ENCODE peak calls at places on chromosome 4, in six cellular contexts. K is heart right ventricle, L is left lung, E is cardiac muscle cell, O is IMR-90, T is progenitor cell of endocrine pancreas. J is an unnamed sample.

GRCh38 chr4:100302061-100303026 is 112.1 kb upstream of the DDIT4L start:
- DNase-seq in K (no peak), E (peak), L (no peak), T (no peak), O (no peak), J (no peak)

GRCh38 chr4:11505225-11505971 is 76.7 kb upstream of the HS3ST1 start:
- DNase-seq in O (no peak), E (peak), L (no peak), K (no peak), T (no peak), J (no peak)

GRCh38 chr4:16852168-16852567 is 46.3 kb downstream of the LDB2 start:
- DNase-seq in O (peak), L (no peak), E (no peak), T (no peak), K (no peak), J (no peak)

GRCh38 chr4:154916068-154916467 is 135.0 kb downstream of the RBM46 start:
- DNase-seq in O (no peak), L (no peak), K (no peak), E (no peak), T (no peak), J (no peak)

GRCh38 chr4:673349-674091 is 556 bp downstream of the ATP5ME start:
- DNase-seq in O (no peak), T (no peak), K (peak), L (peak), E (peak), J (no peak)

GRCh38 chr4:138981930-138982390 is 33.6 kb upstream of the NOCT start:
- DNase-seq in T (no peak), K (peak), L (no peak), E (peak), O (peak), J (peak)

GRCh38 chr4:140240237-140240636 is 86.3 kb upstream of the MAML3 start:
- DNase-seq in T (no peak), E (no peak), K (no peak), O (no peak), L (no peak), J (no peak)

GRCh38 chr4:104436542-104436941 is 58.2 kb downstream of the CXXC4 start:
- DNase-seq in K (no peak), O (no peak), E (no peak), T (no peak), L (no peak), J (no peak)

GRCh38 chr4:145203400-145203799 is 23.0 kb upstream of the OTUD4 start:
- DNase-seq in K (no peak), E (no peak), L (no peak), O (no peak), T (no peak), J (no peak)

GRCh38 chr4:8267077-8267476 is 2.5 kb upstream of the HTRA3 start:
- DNase-seq in E (peak), T (peak), L (peak), O (peak), K (peak), J (no peak)

GRCh38 chr4:69878250-69878649 is 18.3 kb upstream of the SULT1E1 start:
- DNase-seq in T (no peak), L (no peak), E (peak), K (no peak), O (no peak), J (no peak)

GRCh38 chr4:4875147-4875546 is 15.7 kb downstream of the MSX1 start:
- DNase-seq in K (no peak), E (no peak), O (no peak), T (no peak), L (no peak), J (no peak)

GRCh38 chr4:8914461-8915171 is 43.0 kb upstream of the HMX1 start:
- DNase-seq in E (no peak), L (peak), O (no peak), K (no peak), T (peak), J (no peak)

GRCh38 chr4:182880387-182881356 is 36.5 kb downstream of the DCTD start:
- DNase-seq in T (no peak), O (peak), L (no peak), K (peak), E (peak), J (no peak)

GRCh38 chr4:7963691-7964090 is 24.0 kb upstream of the AFAP1 start:
- DNase-seq in O (no peak), L (no peak), T (no peak), K (no peak), E (no peak), J (no peak)

GRCh38 chr4:159071178-159071968 is 31.5 kb upstream of the RAPGEF2 start:
- DNase-seq in O (peak), K (no peak), L (no peak), T (no peak), E (peak), J (no peak)

GRCh38 chr4:67152976-67153375 is 392.3 kb downstream of the CENPC start:
- DNase-seq in E (no peak), K (no peak), L (no peak), O (no peak), T (no peak), J (no peak)

GRCh38 chr4:39032218-39033085 is at the start of gene TMEM156:
- DNase-seq in O (peak), L (no peak), K (no peak), E (peak), T (no peak), J (no peak)

GRCh38 chr4:1988327-1988724 is 20.4 kb downstream of the NELFA start:
- DNase-seq in L (no peak), E (no peak), O (no peak), T (no peak), K (no peak), J (no peak)

GRCh38 chr4:75919914-75920313 is 17.7 kb upstream of the PPEF2 start:
- DNase-seq in E (peak), O (peak), T (no peak), K (peak), L (no peak), J (no peak)

GRCh38 chr4:84496356-84497219 is 2.5 kb downstream of the NKX6-1 start:
- DNase-seq in O (no peak), E (peak), L (no peak), T (no peak), K (no peak), J (no peak)

GRCh38 chr4:78692815-78693156 is 83.4 kb upstream of the BMP2K start:
- DNase-seq in K (no peak), L (no peak), T (no peak), O (no peak), E (no peak), J (no peak)

GRCh38 chr4:2364654-2365053 is 53.8 kb downstream of the ZFYVE28 start:
- DNase-seq in O (no peak), K (peak), E (peak), L (no peak), T (no peak), J (no peak)

GRCh38 chr4:153497988-153498967 is 32.1 kb downstream of the TMEM131L start:
- DNase-seq in L (no peak), O (peak), E (peak), K (no peak), T (no peak), J (peak)

DNA sequence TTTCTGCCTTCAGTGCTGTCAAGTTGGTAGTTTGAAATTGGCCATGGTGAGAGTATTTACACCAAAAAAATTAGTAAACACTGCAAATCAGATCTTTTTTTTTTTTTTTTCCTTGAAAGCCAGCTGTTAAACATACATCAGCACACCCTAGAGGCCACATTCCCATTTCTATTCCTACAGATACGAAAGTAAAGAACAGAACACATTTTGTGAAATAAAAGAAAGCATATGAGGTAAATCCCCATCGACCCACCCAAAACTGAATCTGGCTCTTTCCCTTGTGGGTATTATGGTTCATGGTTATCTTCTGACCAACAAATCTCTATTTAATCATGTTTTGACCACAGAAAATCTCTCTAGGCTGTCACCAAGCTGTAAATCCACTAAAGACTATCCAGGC is 41.8 kb upstream of the AP1AR start:
- DNase-seq in T (no peak), O (peak), K (no peak), L (no peak), E (peak), J (no peak)
- TF ChIP-seq CTCF in T (no peak), O (peak), K (peak), L (no peak), E (peak), J (peak)

GRCh38 chr4:123659262-123659661 is 262.7 kb downstream of the SPRY1 start:
- DNase-seq in E (no peak), L (no peak), T (no peak), O (no peak), K (no peak), J (no peak)

GRCh38 chr4:123661080-123661737 is 264.6 kb downstream of the SPRY1 start:
- DNase-seq in E (peak), L (no peak), O (peak), T (no peak), K (no peak), J (no peak)

GRCh38 chr4:123662827-123663226 is 266.2 kb downstream of the SPRY1 start:
- DNase-seq in K (no peak), O (no peak), T (no peak), E (no peak), L (no peak), J (no peak)

DNA sequence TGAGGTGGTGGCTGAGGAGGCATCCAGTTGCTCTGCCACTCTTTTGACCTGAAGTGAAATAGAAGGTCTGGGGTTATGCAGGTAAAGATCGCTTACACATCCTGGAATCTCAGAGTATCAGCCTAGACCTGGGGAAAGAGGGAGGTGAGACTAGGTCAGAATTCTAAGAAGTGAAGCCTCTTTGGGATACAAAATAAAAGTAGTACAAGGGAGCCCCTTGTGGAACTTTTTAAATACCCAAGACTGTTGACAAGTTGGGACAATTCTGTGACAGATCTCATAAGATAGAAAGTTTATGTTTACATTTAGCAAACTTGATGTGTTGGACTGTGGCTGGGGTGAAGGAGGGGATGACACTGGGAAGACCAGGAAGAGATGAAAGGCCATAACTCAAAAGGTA is 263.2 kb downstream of the SPRY1 start:
- DNase-seq in K (no peak), E (no peak), O (no peak), L (no peak), T (no peak), J (no peak)
- TF ChIP-seq CTCF in K (peak), E (no peak), O (peak), L (peak), T (peak), J (peak)

DNA sequence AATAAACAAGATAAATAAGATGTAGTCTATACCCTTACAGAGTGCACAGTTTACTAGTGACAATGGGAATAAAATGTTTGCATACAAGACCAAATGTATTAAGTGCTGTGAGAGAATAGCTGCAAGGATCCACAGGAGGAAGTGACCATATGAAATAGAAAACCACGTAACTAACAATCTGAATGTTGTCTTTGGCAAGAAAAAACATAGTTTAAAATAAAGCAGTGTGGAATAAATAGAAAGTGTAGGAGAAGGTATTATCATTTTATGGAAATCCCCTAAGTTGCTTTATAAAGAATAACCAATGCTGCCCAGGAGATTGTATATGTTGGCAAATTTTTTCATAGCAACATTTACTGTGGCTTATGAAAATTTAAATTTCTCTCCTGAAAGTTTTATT is 116.1 kb downstream of the PCDH7 start:
- DNase-seq in E (no peak), T (no peak), L (no peak), O (peak), K (no peak), J (no peak)
- TF ChIP-seq CTCF in E (no peak), T (no peak), L (no peak), O (no peak), K (no peak), J (no peak)

GRCh38 chr4:44493924-44494323 is 45.3 kb upstream of the KCTD8 start:
- DNase-seq in E (peak), O (no peak), K (no peak), L (no peak), T (no peak), J (no peak)
- TF ChIP-seq CTCF in E (peak), O (peak), K (peak), L (no peak), T (peak), J (peak)

DNA sequence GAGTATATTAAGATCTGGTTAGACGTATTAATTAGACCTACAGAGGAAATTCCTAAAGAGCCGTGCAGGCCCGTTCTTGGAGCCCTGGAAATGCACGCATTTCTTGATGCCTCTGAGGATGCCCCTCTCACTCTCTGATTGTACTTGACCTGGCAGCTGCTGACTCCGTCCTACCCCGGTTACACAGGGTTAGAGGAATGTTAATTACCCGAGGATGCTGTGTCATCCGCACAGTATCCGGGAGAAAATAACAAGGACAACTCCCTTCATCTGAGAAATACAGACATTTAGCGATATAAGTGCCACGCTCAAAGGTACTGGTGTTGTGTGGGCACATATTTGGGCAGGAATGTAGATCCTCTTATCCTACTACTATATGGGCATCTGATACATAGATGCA is 404.6 kb upstream of the FAT1 start:
- DNase-seq in T (no peak), K (no peak), L (no peak), E (no peak), O (peak), J (peak)
- TF ChIP-seq CTCF in T (no peak), K (no peak), L (no peak), E (no peak), O (no peak), J (no peak)

GRCh38 chr4:147813107-147813773 is 81.4 kb downstream of the ARHGAP10 start:
- DNase-seq in E (no peak), T (no peak), O (no peak), L (no peak), K (no peak), J (no peak)
- TF ChIP-seq CTCF in E (no peak), T (no peak), O (no peak), L (no peak), K (no peak), J (no peak)

GRCh38 chr4:143559757-143560147 is 46.2 kb downstream of the SMARCA5 start:
- DNase-seq in L (no peak), K (no peak), T (no peak), E (peak), O (no peak), J (no peak)
- TF ChIP-seq CTCF in L (no peak), K (peak), T (no peak), E (no peak), O (no peak), J (no peak)

DNA sequence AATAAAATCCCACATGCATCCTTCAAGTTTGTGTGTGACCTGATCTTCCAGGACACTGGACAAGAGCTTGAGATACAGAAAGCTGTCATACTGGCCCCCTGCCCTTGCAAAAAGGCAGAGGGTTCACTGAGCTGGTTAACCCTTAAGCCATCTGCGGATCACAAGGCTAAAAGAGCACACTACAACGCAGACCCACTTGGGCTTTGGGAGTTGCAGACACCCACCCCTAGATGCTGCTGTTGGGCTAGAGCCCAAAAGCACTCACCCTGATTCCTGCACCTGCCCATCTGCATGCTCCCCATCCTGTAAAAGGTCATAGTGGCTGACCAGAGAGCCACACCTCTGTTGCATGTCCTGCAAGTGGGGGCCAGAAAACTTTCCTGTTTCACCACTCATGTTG is 51.1 kb downstream of the TXK start:
- DNase-seq in L (no peak), O (no peak), E (no peak), T (no peak), K (no peak), J (no peak)
- TF ChIP-seq CTCF in L (no peak), O (no peak), E (no peak), T (no peak), K (no peak), J (no peak)